ENCODE peak calls at places on chromosomes 7 and 10, in five cellular contexts. O is MM.1S, H is adrenal gland, K is A549, C is tibial nerve. Q is an unnamed sample.

GRCh38 chr7:158001003-158001402 is 586.6 kb downstream of the PTPRN2 start:
- DNase-seq in K (no peak), H (no peak), O (no peak), C (no peak), Q (no peak)

GRCh38 chr10:128324058-128324457 is 197.8 kb upstream of the MKI67 start:
- DNase-seq in K (peak), H (no peak), C (peak), O (peak), Q (peak)

GRCh38 chr10:114404171-114405010 is at the start of gene AFAP1L2:
- DNase-seq in O (no peak), H (no peak), C (no peak), K (peak), Q (peak)

GRCh38 chr7:29974286-29974685 is 15.3 kb downstream of the SCRN1 start:
- DNase-seq in H (no peak), K (no peak), O (no peak), C (no peak), Q (no peak)

GRCh38 chr10:62540389-62540788 is 166.2 kb downstream of the ZNF365 start:
- DNase-seq in K (no peak), C (no peak), H (no peak), O (no peak), Q (no peak)

GRCh38 chr10:127565583-127565982 is 16.5 kb downstream of the NPS start:
- DNase-seq in O (no peak), C (no peak), K (no peak), H (no peak), Q (no peak)

GRCh38 chr10:24462889-24463552 is 254.1 kb downstream of the KIAA1217 start:
- DNase-seq in K (peak), C (no peak), O (no peak), H (no peak), Q (no peak)

GRCh38 chr7:151223728-151224127 is 3.3 kb downstream of the ABCF2 start:
- DNase-seq in H (no peak), C (no peak), O (no peak), K (no peak), Q (no peak)

GRCh38 chr7:117791877-117792780 is 81.1 kb downstream of the CTTNBP2 start:
- DNase-seq in H (peak), C (no peak), O (no peak), K (no peak), Q (peak)

GRCh38 chr7:47938574-47939165 is 9.6 kb downstream of the PKD1L1 start:
- DNase-seq in H (no peak), C (no peak), O (no peak), K (peak), Q (no peak)

GRCh38 chr7:30327813-30328212 is 43.4 kb downstream of the ZNRF2 start:
- DNase-seq in O (no peak), C (no peak), K (no peak), H (no peak), Q (no peak)

GRCh38 chr7:155837126-155837479 is 24.8 kb upstream of the SHH start:
- DNase-seq in C (no peak), H (no peak), K (no peak), O (no peak), Q (no peak)

GRCh38 chr7:150341263-150342118 is at the start of gene RARRES2:
- DNase-seq in O (no peak), H (peak), K (no peak), C (no peak), Q (no peak)

GRCh38 chr7:98211221-98211675 is at the start of gene BHLHA15:
- DNase-seq in K (no peak), H (no peak), C (no peak), O (peak), Q (peak)

DNA sequence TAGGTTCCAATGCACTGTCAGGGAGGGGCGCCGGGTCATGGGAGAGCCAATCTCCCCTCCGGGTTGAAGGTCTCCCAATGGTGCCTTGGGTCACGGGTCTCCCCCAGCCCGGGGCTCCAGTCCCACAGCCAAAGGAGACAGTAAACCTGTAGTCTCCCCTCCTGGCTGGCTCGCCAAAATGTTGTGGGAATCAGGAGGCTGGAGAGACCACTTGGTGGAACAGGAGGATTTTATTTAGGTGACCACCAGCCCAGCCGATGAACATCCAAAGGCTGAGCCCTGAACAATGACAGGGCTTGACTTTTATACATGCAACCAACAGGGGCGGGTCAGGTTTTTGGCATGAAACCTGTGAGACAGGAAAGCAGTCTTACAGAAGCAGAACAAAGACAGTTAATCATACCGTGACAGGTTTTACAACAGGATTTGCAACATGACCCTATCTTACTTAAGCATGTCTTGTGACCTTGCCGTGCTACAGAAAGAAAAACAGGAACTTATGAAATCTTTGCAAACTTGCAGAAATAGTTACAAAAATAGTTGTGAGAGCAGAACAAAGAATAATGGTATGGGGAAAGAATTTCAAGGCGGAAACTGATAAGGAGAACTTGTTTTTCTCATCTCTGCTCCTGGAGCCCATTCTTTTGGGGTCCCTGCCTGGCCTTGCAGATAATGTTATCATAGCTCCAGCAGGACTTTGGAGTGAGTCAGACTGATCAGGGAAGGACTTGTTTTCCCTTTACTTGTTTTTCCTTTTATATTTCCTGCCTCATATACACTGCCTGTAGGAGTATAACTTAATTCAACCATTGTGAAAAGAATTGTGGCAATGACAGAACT is 7.1 kb downstream of the ERV3-1 start:
- DNase-seq in C (peak), H (peak), O (peak), K (peak), Q (no peak)
- H3K27ac ChIP-seq in C (no peak), H (peak), O (peak), K (no peak), Q (no peak)

DNA sequence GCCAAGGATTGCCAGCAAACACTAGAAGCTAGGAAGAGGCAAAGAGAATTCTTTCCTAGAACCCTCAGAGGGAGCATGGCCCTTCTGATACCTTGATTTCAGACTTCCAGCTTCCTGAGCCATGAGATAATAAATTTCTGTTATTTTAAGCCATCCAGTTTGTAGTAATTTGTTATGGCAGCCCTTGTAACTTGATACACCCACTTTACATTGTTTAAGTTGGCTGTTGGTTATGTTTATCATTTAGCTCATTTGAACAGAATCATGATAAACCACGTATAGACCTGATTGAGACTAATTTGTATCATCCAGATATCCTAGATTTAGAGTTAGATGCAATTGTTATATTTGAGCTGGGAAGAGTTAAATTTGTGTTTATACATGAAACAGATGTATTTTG is 9.4 kb upstream of the TES start:
- DNase-seq in C (no peak), O (no peak), H (no peak), K (no peak), Q (no peak)
- H3K27ac ChIP-seq in C (no peak), O (no peak), H (no peak), K (no peak), Q (no peak)

GRCh38 chr7:2143450-2143849 is 89.3 kb downstream of the MAD1L1 start:
- DNase-seq in K (no peak), H (no peak), O (no peak), C (no peak), Q (no peak)
- H3K27ac ChIP-seq in K (no peak), H (no peak), O (no peak), C (no peak), Q (no peak)

DNA sequence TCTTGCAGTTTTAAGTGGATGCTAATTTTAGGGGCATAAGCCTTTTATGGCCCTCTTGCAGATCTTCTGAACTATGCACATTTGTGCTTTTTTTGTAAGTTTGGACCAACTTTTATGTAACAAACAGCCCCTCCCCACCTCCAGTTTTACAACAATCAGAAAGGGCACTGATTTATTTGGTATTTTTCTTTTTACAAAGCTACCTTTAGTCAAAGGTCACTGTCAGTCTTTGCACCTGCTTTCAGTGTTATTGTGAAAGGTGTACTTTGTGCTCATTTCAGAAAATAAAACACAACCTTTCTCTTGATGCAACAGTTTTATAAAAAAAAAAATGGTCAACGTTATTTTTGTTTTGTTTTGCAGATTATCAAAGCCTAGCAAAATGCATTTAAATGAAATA is 39.2 kb downstream of the MPLKIP start:
- DNase-seq in C (no peak), O (no peak), H (no peak), K (no peak), Q (no peak)
- H3K27ac ChIP-seq in C (no peak), O (no peak), H (no peak), K (no peak), Q (no peak)

GRCh38 chr10:110969183-110969582 is 49.8 kb downstream of the SHOC2 start:
- DNase-seq in C (no peak), H (no peak), K (no peak), O (no peak), Q (no peak)

GRCh38 chr10:110972231-110973134 is 53.1 kb downstream of the SHOC2 start:
- DNase-seq in H (no peak), O (no peak), C (no peak), K (no peak), Q (no peak)

GRCh38 chr10:110971638-110972037 is 52.2 kb downstream of the SHOC2 start:
- DNase-seq in K (no peak), C (no peak), O (no peak), H (no peak), Q (no peak)

GRCh38 chr10:110976577-110976976 is 57.2 kb downstream of the SHOC2 start:
- DNase-seq in H (no peak), K (no peak), O (no peak), C (no peak), Q (no peak)

GRCh38 chr10:110973400-110973799 is 54.0 kb downstream of the SHOC2 start:
- DNase-seq in C (no peak), H (no peak), K (no peak), O (no peak), Q (no peak)
- H3K27ac ChIP-seq in C (no peak), H (no peak), K (no peak), O (no peak), Q (no peak)

GRCh38 chr10:14573666-14574261 is 200.9 kb downstream of the FAM107B start:
- DNase-seq in H (no peak), K (peak), O (no peak), C (no peak), Q (no peak)
- H3K27ac ChIP-seq in H (no peak), K (peak), O (no peak), C (no peak), Q (no peak)

GRCh38 chr7:3916146-3916545 is 615.1 kb downstream of the SDK1 start:
- DNase-seq in C (no peak), H (no peak), K (no peak), O (no peak), Q (no peak)
- H3K27ac ChIP-seq in C (peak), H (no peak), K (no peak), O (no peak), Q (no peak)

GRCh38 chr10:85098835-85099521 is 770.6 kb downstream of the CCSER2 start:
- DNase-seq in H (no peak), O (no peak), C (no peak), K (no peak), Q (no peak)
- H3K27ac ChIP-seq in H (no peak), O (no peak), C (no peak), K (no peak), Q (no peak)

DNA sequence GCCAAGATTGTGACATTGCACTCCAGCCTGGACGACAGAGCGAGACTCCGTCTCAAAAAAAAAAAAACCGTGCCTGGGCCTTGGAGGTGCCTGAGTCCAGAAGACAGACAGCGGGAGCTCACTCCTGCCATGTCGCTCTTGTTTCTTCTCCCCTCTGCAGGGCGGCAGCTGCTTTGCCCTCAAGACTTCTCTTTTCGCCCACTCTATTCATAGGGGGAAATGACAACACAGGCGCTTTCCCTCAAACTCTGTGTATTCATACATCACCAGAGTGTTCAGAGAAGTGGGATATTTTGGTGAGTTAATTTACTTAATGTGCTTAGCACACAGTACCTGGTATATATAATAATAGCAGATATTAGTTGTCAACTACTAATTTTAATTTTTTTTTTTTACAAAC is 44.5 kb downstream of the FOXK1 start:
- DNase-seq in O (no peak), C (no peak), H (no peak), K (no peak), Q (no peak)
- H3K27ac ChIP-seq in O (no peak), C (peak), H (no peak), K (no peak), Q (no peak)

Q was measured in small intestine.